ENCODE peak calls at places on chromosomes 5 and 9, in ten cellular contexts. One of them, this sample, is unnamed.

GRCh38 chr9:113472199-113472598 is 8.7 kb downstream of the RGS3 start:
- DNase-seq in CD8-positive, alpha-beta T cell: no peak
- DNase-seq in psoas muscle: no peak
- DNase-seq in GM04504: no peak
- DNase-seq in cardiac fibroblast: no peak
- DNase-seq in hypothalamus: no peak
- DNase-seq in stimulated activated CD8-positive, alpha-beta memory T cell treated with anti-CD3 and anti-CD28 coated beads, Interleukin-4, amount 100 ng/mL, for 1 hour: no peak
- DNase-seq in NCI-H1436: no peak
- DNase-seq in GM23338: no peak
- DNase-seq in HCT116: no peak
- DNase-seq in this sample: no peak

GRCh38 chr9:31188496-31188895 is 1195.9 kb upstream of the ACO1 start:
- DNase-seq in CD8-positive, alpha-beta T cell: no peak
- DNase-seq in psoas muscle: no peak
- DNase-seq in GM04504: no peak
- DNase-seq in cardiac fibroblast: no peak
- DNase-seq in hypothalamus: no peak
- DNase-seq in stimulated activated CD8-positive, alpha-beta memory T cell treated with anti-CD3 and anti-CD28 coated beads, Interleukin-4, amount 100 ng/mL, for 1 hour: no peak
- DNase-seq in NCI-H1436: no peak
- DNase-seq in GM23338: no peak
- DNase-seq in HCT116: no peak
- DNase-seq in this sample: no peak

GRCh38 chr5:111197523-111197922 is 26.7 kb upstream of the CAMK4 start:
- DNase-seq in CD8-positive, alpha-beta T cell: no peak
- DNase-seq in psoas muscle: no peak
- DNase-seq in GM04504: no peak
- DNase-seq in cardiac fibroblast: peak
- DNase-seq in hypothalamus: peak
- DNase-seq in stimulated activated CD8-positive, alpha-beta memory T cell treated with anti-CD3 and anti-CD28 coated beads, Interleukin-4, amount 100 ng/mL, for 1 hour: no peak
- DNase-seq in NCI-H1436: no peak
- DNase-seq in GM23338: peak
- DNase-seq in HCT116: no peak
- DNase-seq in this sample: no peak

GRCh38 chr9:116501871-116502270 is 185.2 kb upstream of the TRIM32 start:
- DNase-seq in CD8-positive, alpha-beta T cell: no peak
- DNase-seq in psoas muscle: no peak
- DNase-seq in GM04504: no peak
- DNase-seq in cardiac fibroblast: peak
- DNase-seq in hypothalamus: no peak
- DNase-seq in stimulated activated CD8-positive, alpha-beta memory T cell treated with anti-CD3 and anti-CD28 coated beads, Interleukin-4, amount 100 ng/mL, for 1 hour: no peak
- DNase-seq in NCI-H1436: no peak
- DNase-seq in GM23338: no peak
- DNase-seq in HCT116: peak
- DNase-seq in this sample: no peak

GRCh38 chr9:109507421-109507838 is 9.3 kb upstream of the PTPN3 start:
- DNase-seq in CD8-positive, alpha-beta T cell: no peak
- DNase-seq in psoas muscle: peak
- DNase-seq in GM04504: peak
- DNase-seq in cardiac fibroblast: peak
- DNase-seq in hypothalamus: no peak
- DNase-seq in stimulated activated CD8-positive, alpha-beta memory T cell treated with anti-CD3 and anti-CD28 coated beads, Interleukin-4, amount 100 ng/mL, for 1 hour: no peak
- DNase-seq in NCI-H1436: no peak
- DNase-seq in GM23338: no peak
- DNase-seq in HCT116: no peak
- DNase-seq in this sample: peak

GRCh38 chr9:32875242-32875641 is 91.9 kb downstream of the TMEM215 start:
- DNase-seq in CD8-positive, alpha-beta T cell: no peak
- DNase-seq in psoas muscle: no peak
- DNase-seq in GM04504: no peak
- DNase-seq in cardiac fibroblast: no peak
- DNase-seq in hypothalamus: no peak
- DNase-seq in stimulated activated CD8-positive, alpha-beta memory T cell treated with anti-CD3 and anti-CD28 coated beads, Interleukin-4, amount 100 ng/mL, for 1 hour: no peak
- DNase-seq in NCI-H1436: no peak
- DNase-seq in GM23338: no peak
- DNase-seq in HCT116: no peak
- DNase-seq in this sample: no peak

GRCh38 chr5:125683669-125684068 is 739.5 kb upstream of the GRAMD2B start:
- DNase-seq in CD8-positive, alpha-beta T cell: no peak
- DNase-seq in psoas muscle: no peak
- DNase-seq in GM04504: no peak
- DNase-seq in cardiac fibroblast: peak
- DNase-seq in hypothalamus: no peak
- DNase-seq in stimulated activated CD8-positive, alpha-beta memory T cell treated with anti-CD3 and anti-CD28 coated beads, Interleukin-4, amount 100 ng/mL, for 1 hour: no peak
- DNase-seq in NCI-H1436: no peak
- DNase-seq in GM23338: no peak
- DNase-seq in HCT116: no peak
- DNase-seq in this sample: no peak

GRCh38 chr5:158466196-158466595 is 607.3 kb upstream of the CLINT1 start:
- DNase-seq in CD8-positive, alpha-beta T cell: no peak
- DNase-seq in psoas muscle: no peak
- DNase-seq in GM04504: no peak
- DNase-seq in cardiac fibroblast: no peak
- DNase-seq in hypothalamus: no peak
- DNase-seq in stimulated activated CD8-positive, alpha-beta memory T cell treated with anti-CD3 and anti-CD28 coated beads, Interleukin-4, amount 100 ng/mL, for 1 hour: no peak
- DNase-seq in NCI-H1436: no peak
- DNase-seq in GM23338: no peak
- DNase-seq in HCT116: no peak
- DNase-seq in this sample: no peak

GRCh38 chr9:26706223-26706622 is 186.4 kb downstream of the CAAP1 start:
- DNase-seq in CD8-positive, alpha-beta T cell: no peak
- DNase-seq in psoas muscle: no peak
- DNase-seq in GM04504: no peak
- DNase-seq in cardiac fibroblast: no peak
- DNase-seq in hypothalamus: no peak
- DNase-seq in stimulated activated CD8-positive, alpha-beta memory T cell treated with anti-CD3 and anti-CD28 coated beads, Interleukin-4, amount 100 ng/mL, for 1 hour: no peak
- DNase-seq in NCI-H1436: no peak
- DNase-seq in GM23338: no peak
- DNase-seq in HCT116: no peak
- DNase-seq in this sample: no peak

GRCh38 chr9:121780177-121780576 is 128.7 kb downstream of the DAB2IP start:
- DNase-seq in CD8-positive, alpha-beta T cell: no peak
- DNase-seq in psoas muscle: no peak
- DNase-seq in GM04504: no peak
- DNase-seq in cardiac fibroblast: no peak
- DNase-seq in hypothalamus: no peak
- DNase-seq in stimulated activated CD8-positive, alpha-beta memory T cell treated with anti-CD3 and anti-CD28 coated beads, Interleukin-4, amount 100 ng/mL, for 1 hour: no peak
- DNase-seq in NCI-H1436: no peak
- DNase-seq in GM23338: no peak
- DNase-seq in HCT116: no peak
- DNase-seq in this sample: no peak

GRCh38 chr5:374631-375335 is 53.3 kb downstream of the AHRR start:
- DNase-seq in CD8-positive, alpha-beta T cell: no peak
- DNase-seq in psoas muscle: no peak
- DNase-seq in GM04504: no peak
- DNase-seq in cardiac fibroblast: no peak
- DNase-seq in hypothalamus: no peak
- DNase-seq in stimulated activated CD8-positive, alpha-beta memory T cell treated with anti-CD3 and anti-CD28 coated beads, Interleukin-4, amount 100 ng/mL, for 1 hour: no peak
- DNase-seq in NCI-H1436: no peak
- DNase-seq in GM23338: no peak
- DNase-seq in HCT116: no peak
- DNase-seq in this sample: no peak

GRCh38 chr9:87478211-87478992 is 19.3 kb upstream of the DAPK1 start:
- DNase-seq in CD8-positive, alpha-beta T cell: no peak
- DNase-seq in psoas muscle: no peak
- DNase-seq in GM04504: no peak
- DNase-seq in cardiac fibroblast: no peak
- DNase-seq in hypothalamus: no peak
- DNase-seq in stimulated activated CD8-positive, alpha-beta memory T cell treated with anti-CD3 and anti-CD28 coated beads, Interleukin-4, amount 100 ng/mL, for 1 hour: no peak
- DNase-seq in NCI-H1436: no peak
- DNase-seq in GM23338: no peak
- DNase-seq in HCT116: no peak
- DNase-seq in this sample: no peak

GRCh38 chr5:134873987-134874830 is at the start of gene TXNDC15:
- DNase-seq in CD8-positive, alpha-beta T cell: peak
- DNase-seq in psoas muscle: peak
- DNase-seq in GM04504: peak
- DNase-seq in cardiac fibroblast: peak
- DNase-seq in hypothalamus: peak
- DNase-seq in stimulated activated CD8-positive, alpha-beta memory T cell treated with anti-CD3 and anti-CD28 coated beads, Interleukin-4, amount 100 ng/mL, for 1 hour: peak
- DNase-seq in NCI-H1436: peak
- DNase-seq in GM23338: peak
- DNase-seq in HCT116: peak
- DNase-seq in this sample: peak

GRCh38 chr9:83199240-83199639 is 136.3 kb upstream of the RASEF start:
- DNase-seq in CD8-positive, alpha-beta T cell: no peak
- DNase-seq in psoas muscle: no peak
- DNase-seq in GM04504: no peak
- DNase-seq in cardiac fibroblast: peak
- DNase-seq in hypothalamus: peak
- DNase-seq in stimulated activated CD8-positive, alpha-beta memory T cell treated with anti-CD3 and anti-CD28 coated beads, Interleukin-4, amount 100 ng/mL, for 1 hour: no peak
- DNase-seq in NCI-H1436: peak
- DNase-seq in GM23338: peak
- DNase-seq in HCT116: peak
- DNase-seq in this sample: peak

GRCh38 chr5:346229-346935 is 24.9 kb downstream of the AHRR start:
- DNase-seq in CD8-positive, alpha-beta T cell: no peak
- DNase-seq in psoas muscle: no peak
- DNase-seq in GM04504: no peak
- DNase-seq in cardiac fibroblast: no peak
- DNase-seq in hypothalamus: no peak
- DNase-seq in stimulated activated CD8-positive, alpha-beta memory T cell treated with anti-CD3 and anti-CD28 coated beads, Interleukin-4, amount 100 ng/mL, for 1 hour: no peak
- DNase-seq in NCI-H1436: no peak
- DNase-seq in GM23338: peak
- DNase-seq in HCT116: no peak
- DNase-seq in this sample: no peak

GRCh38 chr5:38719916-38720315 is 125.9 kb upstream of the OSMR start:
- DNase-seq in CD8-positive, alpha-beta T cell: no peak
- DNase-seq in psoas muscle: no peak
- DNase-seq in GM04504: peak
- DNase-seq in cardiac fibroblast: peak
- DNase-seq in hypothalamus: no peak
- DNase-seq in stimulated activated CD8-positive, alpha-beta memory T cell treated with anti-CD3 and anti-CD28 coated beads, Interleukin-4, amount 100 ng/mL, for 1 hour: no peak
- DNase-seq in NCI-H1436: no peak
- DNase-seq in GM23338: no peak
- DNase-seq in HCT116: no peak
- DNase-seq in this sample: peak

GRCh38 chr9:135137398-135137832 is 49.9 kb downstream of the OLFM1 start:
- DNase-seq in CD8-positive, alpha-beta T cell: no peak
- DNase-seq in psoas muscle: no peak
- DNase-seq in GM04504: no peak
- DNase-seq in cardiac fibroblast: no peak
- DNase-seq in hypothalamus: peak
- DNase-seq in stimulated activated CD8-positive, alpha-beta memory T cell treated with anti-CD3 and anti-CD28 coated beads, Interleukin-4, amount 100 ng/mL, for 1 hour: no peak
- DNase-seq in NCI-H1436: no peak
- DNase-seq in GM23338: peak
- DNase-seq in HCT116: no peak
- DNase-seq in this sample: no peak

GRCh38 chr5:73899055-73899454 is 273.1 kb downstream of the ARHGEF28 start:
- DNase-seq in CD8-positive, alpha-beta T cell: no peak
- DNase-seq in psoas muscle: no peak
- DNase-seq in GM04504: no peak
- DNase-seq in cardiac fibroblast: no peak
- DNase-seq in hypothalamus: no peak
- DNase-seq in stimulated activated CD8-positive, alpha-beta memory T cell treated with anti-CD3 and anti-CD28 coated beads, Interleukin-4, amount 100 ng/mL, for 1 hour: no peak
- DNase-seq in NCI-H1436: no peak
- DNase-seq in GM23338: no peak
- DNase-seq in HCT116: no peak
- DNase-seq in this sample: no peak

GRCh38 chr9:31847963-31848362 is 536.5 kb upstream of the ACO1 start:
- DNase-seq in CD8-positive, alpha-beta T cell: no peak
- DNase-seq in psoas muscle: no peak
- DNase-seq in GM04504: no peak
- DNase-seq in cardiac fibroblast: no peak
- DNase-seq in hypothalamus: no peak
- DNase-seq in stimulated activated CD8-positive, alpha-beta memory T cell treated with anti-CD3 and anti-CD28 coated beads, Interleukin-4, amount 100 ng/mL, for 1 hour: no peak
- DNase-seq in NCI-H1436: no peak
- DNase-seq in GM23338: no peak
- DNase-seq in HCT116: peak
- DNase-seq in this sample: no peak

GRCh38 chr5:128201065-128201926 is 117.7 kb downstream of the SLC12A2 start:
- DNase-seq in CD8-positive, alpha-beta T cell: peak
- DNase-seq in psoas muscle: peak
- DNase-seq in GM04504: peak
- DNase-seq in cardiac fibroblast: peak
- DNase-seq in hypothalamus: peak
- DNase-seq in stimulated activated CD8-positive, alpha-beta memory T cell treated with anti-CD3 and anti-CD28 coated beads, Interleukin-4, amount 100 ng/mL, for 1 hour: peak
- DNase-seq in NCI-H1436: peak
- DNase-seq in GM23338: peak
- DNase-seq in HCT116: no peak
- DNase-seq in this sample: no peak

GRCh38 chr5:133723126-133723525 is 110.8 kb upstream of the FSTL4 start:
- DNase-seq in CD8-positive, alpha-beta T cell: no peak
- DNase-seq in psoas muscle: no peak
- DNase-seq in GM04504: no peak
- DNase-seq in cardiac fibroblast: no peak
- DNase-seq in hypothalamus: no peak
- DNase-seq in stimulated activated CD8-positive, alpha-beta memory T cell treated with anti-CD3 and anti-CD28 coated beads, Interleukin-4, amount 100 ng/mL, for 1 hour: no peak
- DNase-seq in NCI-H1436: no peak
- DNase-seq in GM23338: no peak
- DNase-seq in HCT116: no peak
- DNase-seq in this sample: no peak

GRCh38 chr5:36792560-36793180 is 83.9 kb upstream of the NIPBL start:
- DNase-seq in CD8-positive, alpha-beta T cell: no peak
- DNase-seq in psoas muscle: no peak
- DNase-seq in GM04504: no peak
- DNase-seq in cardiac fibroblast: no peak
- DNase-seq in hypothalamus: no peak
- DNase-seq in stimulated activated CD8-positive, alpha-beta memory T cell treated with anti-CD3 and anti-CD28 coated beads, Interleukin-4, amount 100 ng/mL, for 1 hour: no peak
- DNase-seq in NCI-H1436: no peak
- DNase-seq in GM23338: no peak
- DNase-seq in HCT116: no peak
- DNase-seq in this sample: no peak

GRCh38 chr5:6652025-6652424 is 18.8 kb downstream of the SRD5A1 start:
- DNase-seq in CD8-positive, alpha-beta T cell: no peak
- DNase-seq in psoas muscle: no peak
- DNase-seq in GM04504: no peak
- DNase-seq in cardiac fibroblast: no peak
- DNase-seq in hypothalamus: no peak
- DNase-seq in stimulated activated CD8-positive, alpha-beta memory T cell treated with anti-CD3 and anti-CD28 coated beads, Interleukin-4, amount 100 ng/mL, for 1 hour: no peak
- DNase-seq in NCI-H1436: no peak
- DNase-seq in GM23338: no peak
- DNase-seq in HCT116: no peak
- DNase-seq in this sample: no peak

GRCh38 chr5:79229357-79230174 is 6.4 kb upstream of the JMY start:
- DNase-seq in CD8-positive, alpha-beta T cell: no peak
- DNase-seq in psoas muscle: no peak
- DNase-seq in GM04504: peak
- DNase-seq in cardiac fibroblast: peak
- DNase-seq in hypothalamus: no peak
- DNase-seq in stimulated activated CD8-positive, alpha-beta memory T cell treated with anti-CD3 and anti-CD28 coated beads, Interleukin-4, amount 100 ng/mL, for 1 hour: no peak
- DNase-seq in NCI-H1436: no peak
- DNase-seq in GM23338: no peak
- DNase-seq in HCT116: no peak
- DNase-seq in this sample: peak

GRCh38 chr5:75756991-75757390 is 39.8 kb upstream of the POC5 start:
- DNase-seq in CD8-positive, alpha-beta T cell: no peak
- DNase-seq in psoas muscle: no peak
- DNase-seq in GM04504: no peak
- DNase-seq in cardiac fibroblast: peak
- DNase-seq in hypothalamus: no peak
- DNase-seq in stimulated activated CD8-positive, alpha-beta memory T cell treated with anti-CD3 and anti-CD28 coated beads, Interleukin-4, amount 100 ng/mL, for 1 hour: no peak
- DNase-seq in NCI-H1436: no peak
- DNase-seq in GM23338: no peak
- DNase-seq in HCT116: no peak
- DNase-seq in this sample: no peak

GRCh38 chr5:36763454-36763853 is 113.1 kb upstream of the NIPBL start:
- DNase-seq in CD8-positive, alpha-beta T cell: no peak
- DNase-seq in psoas muscle: no peak
- DNase-seq in GM04504: no peak
- DNase-seq in cardiac fibroblast: no peak
- DNase-seq in hypothalamus: no peak
- DNase-seq in stimulated activated CD8-positive, alpha-beta memory T cell treated with anti-CD3 and anti-CD28 coated beads, Interleukin-4, amount 100 ng/mL, for 1 hour: no peak
- DNase-seq in NCI-H1436: no peak
- DNase-seq in GM23338: no peak
- DNase-seq in HCT116: no peak
- DNase-seq in this sample: no peak

GRCh38 chr5:61599370-61600140 is 267.5 kb downstream of the ZSWIM6 start:
- DNase-seq in CD8-positive, alpha-beta T cell: no peak
- DNase-seq in psoas muscle: peak
- DNase-seq in GM04504: peak
- DNase-seq in cardiac fibroblast: peak
- DNase-seq in hypothalamus: no peak
- DNase-seq in stimulated activated CD8-positive, alpha-beta memory T cell treated with anti-CD3 and anti-CD28 coated beads, Interleukin-4, amount 100 ng/mL, for 1 hour: no peak
- DNase-seq in NCI-H1436: peak
- DNase-seq in GM23338: no peak
- DNase-seq in HCT116: no peak
- DNase-seq in this sample: peak

GRCh38 chr5:139194486-139194885 is 3.7 kb downstream of the SIL1 start:
- DNase-seq in CD8-positive, alpha-beta T cell: no peak
- DNase-seq in psoas muscle: no peak
- DNase-seq in GM04504: no peak
- DNase-seq in cardiac fibroblast: no peak
- DNase-seq in hypothalamus: no peak
- DNase-seq in stimulated activated CD8-positive, alpha-beta memory T cell treated with anti-CD3 and anti-CD28 coated beads, Interleukin-4, amount 100 ng/mL, for 1 hour: no peak
- DNase-seq in NCI-H1436: no peak
- DNase-seq in GM23338: no peak
- DNase-seq in HCT116: no peak
- DNase-seq in this sample: no peak

This sample was measured in GM04503.